ENCODE peak calls at places on chromosomes 16 and 17, in five cellular contexts. P, M, H, Q and D are unnamed samples.

GRCh38 chr16:869823-870641 is 69.5 kb upstream of the GNG13 start:
- DNase-seq in P (no peak), M (no peak), H (no peak), Q (no peak), D (no peak)

GRCh38 chr17:7841309-7841621 is 7.2 kb downstream of the KDM6B start:
- DNase-seq in P (no peak), M (no peak), H (no peak), Q (no peak), D (no peak)

GRCh38 chr17:22461460-22462145 is 769.3 kb downstream of the KCNJ18 start:
- DNase-seq in P (no peak), M (no peak), H (no peak), Q (no peak), D (no peak)

GRCh38 chr16:85986931-85987749 is 88.2 kb downstream of the IRF8 start:
- DNase-seq in P (no peak), M (no peak), H (no peak), Q (no peak), D (no peak)

GRCh38 chr17:47693667-47694017 is 319 bp upstream of the TBKBP1 start:
- DNase-seq in P (no peak), M (no peak), H (no peak), Q (no peak), D (no peak)

GRCh38 chr17:82103588-82104451 is 5.8 kb upstream of the FASN start:
- DNase-seq in P (no peak), M (no peak), H (no peak), Q (peak), D (peak)

GRCh38 chr17:34634551-34635160 is 55.3 kb downstream of the TMEM132E start:
- DNase-seq in P (no peak), M (no peak), H (no peak), Q (no peak), D (no peak)

GRCh38 chr16:68234188-68235104 is 1.5 kb downstream of the ESRP2 start:
- DNase-seq in P (no peak), M (no peak), H (no peak), Q (no peak), D (no peak)

GRCh38 chr16:85750021-85750826 is 672 bp downstream of the C16orf74 start:
- DNase-seq in P (peak), M (no peak), H (no peak), Q (no peak), D (peak)

GRCh38 chr16:89921699-89922476 is 1.3 kb upstream of the TUBB3 start:
- DNase-seq in P (peak), M (peak), H (peak), Q (peak), D (peak)

GRCh38 chr16:59573528-59574271 is 839.6 kb upstream of the GOT2 start:
- DNase-seq in P (peak), M (peak), H (peak), Q (peak), D (peak)

GRCh38 chr17:77600346-77600745 is 358.2 kb upstream of the TNRC6C start:
- DNase-seq in P (no peak), M (no peak), H (no peak), Q (no peak), D (no peak)

GRCh38 chr17:82596837-82597672 is 51.2 kb downstream of the WDR45B start:
- DNase-seq in P (no peak), M (no peak), H (no peak), Q (no peak), D (no peak)

GRCh38 chr16:8863594-8864424 is 5.0 kb downstream of the CARHSP1 start:
- DNase-seq in P (peak), M (no peak), H (peak), Q (peak), D (no peak)

GRCh38 chr17:61260061-61260797 is 139.4 kb upstream of the TBX2 start:
- DNase-seq in P (no peak), M (no peak), H (no peak), Q (peak), D (peak)

GRCh38 chr16:28623172-28623711 is 13.4 kb upstream of the SULT1A1 start:
- DNase-seq in P (peak), M (no peak), H (peak), Q (no peak), D (peak)

GRCh38 chr17:57739402-57740224 is 5.5 kb downstream of the CCDC182 start:
- DNase-seq in P (no peak), M (no peak), H (peak), Q (peak), D (peak)

GRCh38 chr17:81544281-81544974 is 7.7 kb downstream of the FAAP100 start:
- DNase-seq in P (no peak), M (no peak), H (no peak), Q (no peak), D (no peak)

GRCh38 chr16:75002474-75002873 is 3.6 kb downstream of the ZNRF1 start:
- DNase-seq in P (peak), M (no peak), H (no peak), Q (no peak), D (no peak)

GRCh38 chr17:71975331-71975801 is 145.5 kb upstream of the SOX9 start:
- DNase-seq in P (peak), M (no peak), H (no peak), Q (peak), D (peak)

GRCh38 chr17:7922499-7923289 is 6.6 kb upstream of the RNF227 start:
- DNase-seq in P (peak), M (no peak), H (peak), Q (peak), D (peak)